ENCODE peak calls at places on chromosomes 11 and 22, in eight cellular contexts. F is stimulated activated CD4-positive, alpha-beta T cell treated with anti-CD3 and anti-CD28 coated beads, Interleukin-12 subunit alpha, Interleukin-12 subunit beta, amount 100 ng/mL, for 4 hours; C is GM23338; Q is transverse colon; S is frontal cortex; K is activated naive CD8-positive, alpha-beta T cell treated with anti-CD3 and anti-CD28 coated beads, Interleukin-2, amount 10 ng/mL, durations not matched to agents 7 days and 5 days; W is AG10803; E is T-helper 9 cell. H is an unnamed sample.
A peak's percentile ranks its signal among the peaks of the same experiment; 100 is the strongest.

GRCh38 chr11:131474947-131475346 is 104.5 kb downstream of the NTM start:
- DNase-seq in F (no peak), C (no peak), Q (no peak), S (no peak), K (no peak), W (no peak), E (no peak), H (no peak)

GRCh38 chr11:88338223-88338661 is 706 bp upstream of the CTSC start:
- DNase-seq in F (peak; percentile 31), C (peak; percentile 41), Q (peak; percentile 60), S (no peak), K (no peak), W (peak; percentile 76), E (peak; percentile 31), H (peak; percentile 79)

GRCh38 chr11:63227521-63228107 is 15.8 kb downstream of the SLC22A25 start:
- DNase-seq in F (no peak), C (no peak), Q (no peak), S (no peak), K (no peak), W (no peak), E (no peak), H (no peak)

GRCh38 chr11:62431171-62431895 is 12.5 kb downstream of the SCGB1A1 start:
- DNase-seq in F (no peak), C (no peak), Q (no peak), S (no peak), K (no peak), W (peak; percentile 90), E (no peak), H (no peak)

GRCh38 chr11:25970726-25971508 is 361.0 kb upstream of the ANO3 start:
- DNase-seq in F (no peak), C (peak; percentile 51), Q (no peak), S (no peak), K (no peak), W (no peak), E (no peak), H (no peak)

GRCh38 chr22:46237453-46238158 is 12.5 kb downstream of the CDPF1 start:
- DNase-seq in F (no peak), C (no peak), Q (no peak), S (no peak), K (no peak), W (no peak), E (no peak), H (no peak)

GRCh38 chr22:44145544-44145943 is 35.2 kb upstream of the PARVG start:
- DNase-seq in F (no peak), C (no peak), Q (no peak), S (no peak), K (no peak), W (no peak), E (no peak), H (no peak)

GRCh38 chr22:25488244-25489020 is 76.0 kb upstream of the GRK3 start:
- DNase-seq in F (peak; percentile 4), C (no peak), Q (peak; percentile 41), S (no peak), K (no peak), W (peak; percentile 43), E (no peak), H (peak; percentile 64)

GRCh38 chr22:37283393-37283937 is 1.2 kb downstream of the CYTH4 start:
- DNase-seq in F (no peak), C (peak; percentile 71), Q (peak; percentile 62), S (no peak), K (peak; percentile 58), W (no peak), E (peak; percentile 65), H (peak; percentile 77)

GRCh38 chr11:128725630-128726461 is 32.0 kb downstream of the FLI1 start:
- DNase-seq in F (no peak), C (no peak), Q (peak; percentile 41), S (no peak), K (no peak), W (peak; percentile 87), E (peak; percentile 38), H (peak; percentile 74)

GRCh38 chr22:27438271-27438980 is 363.1 kb downstream of the MN1 start:
- DNase-seq in F (no peak), C (no peak), Q (no peak), S (peak; percentile 45), K (no peak), W (peak; percentile 38), E (no peak), H (no peak)

GRCh38 chr22:20881231-20881630 is 22.4 kb downstream of the SNAP29 start:
- DNase-seq in F (no peak), C (no peak), Q (no peak), S (no peak), K (no peak), W (no peak), E (no peak), H (no peak)

GRCh38 chr11:30753994-30754393 is 167.8 kb upstream of the MPPED2 start:
- DNase-seq in F (no peak), C (no peak), Q (no peak), S (no peak), K (no peak), W (no peak), E (no peak), H (no peak)

GRCh38 chr11:57491371-57492061 is 24.0 kb downstream of the SLC43A1 start:
- DNase-seq in F (peak; percentile 41), C (peak; percentile 85), Q (peak; percentile 46), S (no peak), K (peak; percentile 81), W (no peak), E (peak; percentile 32), H (peak; percentile 80)

GRCh38 chr11:65851083-65851579 is 6.8 kb downstream of the CFL1 start:
- DNase-seq in F (no peak), C (peak; percentile 90), Q (no peak), S (no peak), K (no peak), W (no peak), E (no peak), H (no peak)

GRCh38 chr22:30313527-30314385 is 13.0 kb downstream of the TBC1D10A start:
- DNase-seq in F (no peak), C (no peak), Q (no peak), S (no peak), K (no peak), W (no peak), E (no peak), H (no peak)

GRCh38 chr11:74221816-74222215 is 50.7 kb downstream of the PPME1 start:
- DNase-seq in F (no peak), C (no peak), Q (no peak), S (no peak), K (no peak), W (no peak), E (no peak), H (no peak)

GRCh38 chr11:17972987-17973386 is 39.9 kb downstream of the SERGEF start:
- DNase-seq in F (no peak), C (peak; percentile 92), Q (peak; percentile 10), S (peak; percentile 39), K (no peak), W (peak; percentile 92), E (no peak), H (no peak)

GRCh38 chr11:61922539-61922938 is 5.2 kb upstream of the RAB3IL1 start:
- DNase-seq in F (no peak), C (no peak), Q (peak; percentile 55), S (no peak), K (no peak), W (peak; percentile 84), E (no peak), H (no peak)

GRCh38 chr11:111634981-111635705 is 32.9 kb downstream of the SIK2 start:
- DNase-seq in F (no peak), C (peak; percentile 17), Q (no peak), S (no peak), K (no peak), W (peak; percentile 33), E (no peak), H (no peak)

GRCh38 chr11:64269380-64270234 is 14.9 kb downstream of the BAD start:
- DNase-seq in F (peak; percentile 97), C (peak; percentile 100), Q (peak; percentile 98), S (peak; percentile 91), K (peak; percentile 99), W (peak; percentile 100), E (peak; percentile 96), H (peak; percentile 100)

GRCh38 chr11:116110356-116110755 is 606.1 kb upstream of the CADM1 start:
- DNase-seq in F (no peak), C (no peak), Q (no peak), S (no peak), K (no peak), W (no peak), E (no peak), H (no peak)

GRCh38 chr11:62605902-62606301 is 4.2 kb upstream of the MTA2 start:
- DNase-seq in F (no peak), C (no peak), Q (no peak), S (no peak), K (no peak), W (no peak), E (no peak), H (no peak)

GRCh38 chr22:30763815-30764686 is 69.4 kb downstream of the OSBP2 start:
- DNase-seq in F (peak; percentile 27), C (peak; percentile 92), Q (peak; percentile 45), S (peak; percentile 42), K (peak; percentile 33), W (peak; percentile 80), E (peak; percentile 14), H (peak; percentile 72)

GRCh38 chr11:45272701-45273100 is 13.4 kb downstream of the SYT13 start:
- DNase-seq in F (no peak), C (no peak), Q (no peak), S (no peak), K (no peak), W (no peak), E (no peak), H (no peak)

GRCh38 chr11:117950999-117951961 is 22.1 kb upstream of the TMPRSS13 start:
- DNase-seq in F (no peak), C (no peak), Q (peak; percentile 22), S (no peak), K (peak; percentile 62), W (no peak), E (peak; percentile 19), H (peak; percentile 74)

GRCh38 chr22:29129644-29130201 is 56.9 kb downstream of the KREMEN1 start:
- DNase-seq in F (no peak), C (no peak), Q (no peak), S (no peak), K (no peak), W (no peak), E (no peak), H (no peak)

GRCh38 chr11:111299111-111300026 is 1.0 kb downstream of the POU2AF3 start:
- DNase-seq in F (no peak), C (peak; percentile 75), Q (peak; percentile 73), S (peak; percentile 76), K (peak; percentile 42), W (peak; percentile 12), E (no peak), H (no peak)

GRCh38 chr11:67435727-67436458 is 1.6 kb downstream of the PTPRCAP start:
- DNase-seq in F (no peak), C (no peak), Q (no peak), S (no peak), K (peak; percentile 56), W (no peak), E (no peak), H (no peak)

GRCh38 chr22:30573594-30574094 is 821 bp downstream of the GAL3ST1 start:
- DNase-seq in F (no peak), C (peak; percentile 30), Q (peak; percentile 49), S (no peak), K (no peak), W (no peak), E (no peak), H (no peak)